ENCODE peak calls at places on chromosomes 4 and X, in ten cellular contexts. Q is IMR-90, W is GM10248, I is ovary, M is MCF 10A, R is pancreas, K is AG09309, X is dorsolateral prefrontal cortex, S is sigmoid colon, O is thyroid gland. G is an unnamed sample.

GRCh38 chr4:168688584-168688983 is 191.7 kb downstream of the PALLD start:
- DNase-seq in Q (no peak), W (no peak), I (no peak), M (no peak), R (no peak), K (no peak), X (no peak), S (no peak), O (no peak), G (no peak)

GRCh38 chr4:47840291-47840690 is 2.4 kb upstream of the CORIN start:
- DNase-seq in Q (no peak), W (no peak), I (no peak), M (no peak), R (no peak), K (no peak), X (no peak), S (no peak), O (no peak), G (no peak)

GRCh38 chr4:111466821-111467605 is 678.2 kb upstream of the FAM241A start:
- DNase-seq in Q (no peak), W (no peak), I (no peak), M (no peak), R (no peak), K (no peak), X (no peak), S (no peak), O (no peak), G (no peak)

GRCh38 chr4:82268050-82268825 is 105.6 kb downstream of the HNRNPD start:
- DNase-seq in Q (peak), W (peak), I (peak), M (peak), R (no peak), K (peak), X (peak), S (peak), O (peak), G (peak)

GRCh38 chr4:182547435-182547834 is 304.2 kb downstream of the TENM3 start:
- DNase-seq in Q (no peak), W (peak), I (no peak), M (no peak), R (no peak), K (no peak), X (no peak), S (no peak), O (no peak), G (no peak)

GRCh38 chr4:23966720-23967119 is 76.9 kb upstream of the PPARGC1A start:
- DNase-seq in Q (no peak), W (no peak), I (no peak), M (peak), R (no peak), K (no peak), X (no peak), S (no peak), O (peak), G (no peak)

GRCh38 chr4:102466298-102466697 is 34.9 kb upstream of the NFKB1 start:
- DNase-seq in Q (peak), W (no peak), I (no peak), M (no peak), R (no peak), K (no peak), X (no peak), S (no peak), O (no peak), G (no peak)

GRCh38 chr4:41365726-41366125 is 109.0 kb downstream of the UCHL1 start:
- DNase-seq in Q (no peak), W (no peak), I (no peak), M (no peak), R (no peak), K (no peak), X (peak), S (no peak), O (no peak), G (no peak)

GRCh38 chr4:16607241-16607640 is 291.2 kb downstream of the LDB2 start:
- DNase-seq in Q (no peak), W (no peak), I (no peak), M (no peak), R (no peak), K (no peak), X (no peak), S (no peak), O (no peak), G (no peak)

GRCh38 chrX:133697656-133698055 is 282.4 kb upstream of the GPC4 start:
- DNase-seq in Q (no peak), W (no peak), I (no peak), M (no peak), R (no peak), K (no peak), X (no peak), S (no peak), O (no peak), G (no peak)

GRCh38 chrX:21944136-21944615 is 3.7 kb downstream of the SMS start:
- DNase-seq in Q (no peak), W (no peak), I (no peak), M (peak), R (no peak), K (no peak), X (no peak), S (no peak), O (peak), G (no peak)

GRCh38 chrX:95626748-95627147 is 1057.9 kb upstream of the DIAPH2 start:
- DNase-seq in Q (no peak), W (no peak), I (no peak), M (no peak), R (no peak), K (no peak), X (no peak), S (no peak), O (no peak), G (no peak)

GRCh38 chrX:95884196-95884595 is 800.4 kb upstream of the DIAPH2 start:
- DNase-seq in Q (no peak), W (no peak), I (no peak), M (peak), R (no peak), K (no peak), X (no peak), S (no peak), O (no peak), G (no peak)

GRCh38 chrX:96183843-96184242 is 500.8 kb upstream of the DIAPH2 start:
- DNase-seq in Q (peak), W (no peak), I (no peak), M (peak), R (no peak), K (no peak), X (no peak), S (no peak), O (no peak), G (no peak)

GRCh38 chr4:30719363-30720020 is 677 bp upstream of the PCDH7 start:
- DNase-seq in Q (peak), W (peak), I (peak), M (peak), R (peak), K (no peak), X (peak), S (peak), O (peak), G (peak)

GRCh38 chrX:49761481-49761880 is 65.7 kb upstream of the PAGE1 start:
- DNase-seq in Q (peak), W (peak), I (no peak), M (peak), R (no peak), K (no peak), X (no peak), S (no peak), O (no peak), G (peak)

GRCh38 chrX:48902135-48902534 is 4.4 kb downstream of the PQBP1 start:
- DNase-seq in Q (no peak), W (no peak), I (no peak), M (no peak), R (no peak), K (no peak), X (no peak), S (no peak), O (no peak), G (no peak)

GRCh38 chr4:9765091-9765490 is 16.3 kb upstream of the DRD5 start:
- DNase-seq in Q (peak), W (peak), I (no peak), M (peak), R (no peak), K (no peak), X (no peak), S (no peak), O (peak), G (peak)

GRCh38 chr4:140756292-140757219 is at the start of gene TBC1D9:
- DNase-seq in Q (peak), W (peak), I (peak), M (peak), R (peak), K (peak), X (peak), S (peak), O (peak), G (peak)

GRCh38 chrX:50579955-50580354 is 109.3 kb upstream of the DGKK start:
- DNase-seq in Q (peak), W (peak), I (no peak), M (peak), R (peak), K (peak), X (no peak), S (no peak), O (peak), G (peak)

GRCh38 chr4:187387709-187388108 is 607.9 kb upstream of the ZFP42 start:
- DNase-seq in Q (peak), W (no peak), I (no peak), M (no peak), R (peak), K (no peak), X (no peak), S (no peak), O (no peak), G (no peak)

GRCh38 chr4:122584517-122584916 is 36.3 kb downstream of the IL21 start:
- DNase-seq in Q (peak), W (peak), I (no peak), M (peak), R (no peak), K (peak), X (no peak), S (no peak), O (no peak), G (no peak)

GRCh38 chr4:174993916-174994315 is 75.8 kb downstream of the ADAM29 start:
- DNase-seq in Q (no peak), W (no peak), I (no peak), M (no peak), R (no peak), K (no peak), X (no peak), S (no peak), O (no peak), G (no peak)

GRCh38 chr4:2662598-2662997 is 93.5 kb downstream of the TNIP2 start:
- DNase-seq in Q (peak), W (no peak), I (no peak), M (peak), R (no peak), K (peak), X (no peak), S (no peak), O (no peak), G (no peak)

GRCh38 chr4:163673848-163674702 is 179.6 kb downstream of the TMA16 start:
- DNase-seq in Q (no peak), W (no peak), I (no peak), M (no peak), R (no peak), K (no peak), X (no peak), S (no peak), O (no peak), G (no peak)

GRCh38 chr4:141571368-141571767 is 65.0 kb upstream of the IL15 start:
- DNase-seq in Q (peak), W (no peak), I (no peak), M (peak), R (no peak), K (no peak), X (no peak), S (no peak), O (no peak), G (no peak)

GRCh38 chr4:6320663-6321062 is 51.0 kb downstream of the WFS1 start:
- DNase-seq in Q (no peak), W (no peak), I (no peak), M (no peak), R (no peak), K (no peak), X (no peak), S (no peak), O (no peak), G (no peak)

GRCh38 chr4:66842401-66842800 is 702.9 kb downstream of the CENPC start:
- DNase-seq in Q (no peak), W (no peak), I (no peak), M (no peak), R (no peak), K (no peak), X (no peak), S (no peak), O (no peak), G (no peak)

GRCh38 chr4:2058264-2059033 is 678 bp upstream of the NAT8L start:
- DNase-seq in Q (no peak), W (no peak), I (peak), M (no peak), R (no peak), K (no peak), X (peak), S (no peak), O (peak), G (no peak)

GRCh38 chr4:140851032-140851636 is 94.9 kb upstream of the TBC1D9 start:
- DNase-seq in Q (peak), W (peak), I (peak), M (peak), R (peak), K (no peak), X (no peak), S (no peak), O (peak), G (peak)

GRCh38 chr4:164700471-164700870 is 53.5 kb upstream of the SMIM31 start:
- DNase-seq in Q (no peak), W (peak), I (no peak), M (peak), R (no peak), K (no peak), X (no peak), S (no peak), O (no peak), G (peak)

GRCh38 chr4:89723096-89723495 is 113.9 kb downstream of the SNCA start:
- DNase-seq in Q (no peak), W (no peak), I (no peak), M (no peak), R (no peak), K (no peak), X (no peak), S (no peak), O (no peak), G (no peak)

GRCh38 chr4:55947912-55948725 is 626 bp upstream of the CEP135 start:
- DNase-seq in Q (peak), W (peak), I (no peak), M (peak), R (no peak), K (peak), X (no peak), S (no peak), O (no peak), G (peak)

GRCh38 chr4:13546374-13546854 is 2.1 kb upstream of the NKX3-2 start:
- DNase-seq in Q (no peak), W (no peak), I (no peak), M (no peak), R (no peak), K (no peak), X (no peak), S (no peak), O (no peak), G (no peak)

GRCh38 chr4:138329506-138330070 is 87.4 kb upstream of the SLC7A11 start:
- DNase-seq in Q (no peak), W (no peak), I (no peak), M (no peak), R (no peak), K (no peak), X (no peak), S (no peak), O (no peak), G (no peak)

GRCh38 chr4:125456075-125456474 is 141.3 kb downstream of the FAT4 start:
- DNase-seq in Q (no peak), W (no peak), I (no peak), M (no peak), R (no peak), K (no peak), X (no peak), S (no peak), O (no peak), G (no peak)
- TF ChIP-seq CTCF in Q (no peak), W (no peak), I (no peak), M (no peak), R (no peak), K (no peak), X (no peak), S (no peak), O (no peak), G (no peak)

GRCh38 chr4:154348657-154349056 is 142.9 kb downstream of the DCHS2 start:
- DNase-seq in Q (no peak), W (no peak), I (no peak), M (no peak), R (no peak), K (no peak), X (no peak), S (no peak), O (no peak), G (no peak)
- TF ChIP-seq CTCF in Q (no peak), W (no peak), I (no peak), M (no peak), R (no peak), K (peak), X (no peak), S (no peak), O (no peak), G (no peak)

GRCh38 chr4:99945718-99946345 is 586 bp downstream of the DNAJB14 start:
- DNase-seq in Q (peak), W (peak), I (no peak), M (peak), R (no peak), K (no peak), X (peak), S (peak), O (no peak), G (no peak)
- TF ChIP-seq CTCF in Q (no peak), W (no peak), I (no peak), M (no peak), R (no peak), K (no peak), X (no peak), S (no peak), O (no peak), G (no peak)

GRCh38 chr4:148058160-148058859 is 326.4 kb downstream of the ARHGAP10 start:
- DNase-seq in Q (no peak), W (no peak), I (no peak), M (no peak), R (no peak), K (no peak), X (no peak), S (no peak), O (no peak), G (no peak)

GRCh38 chr4:148055844-148056243 is 324.0 kb downstream of the ARHGAP10 start:
- DNase-seq in Q (no peak), W (no peak), I (no peak), M (no peak), R (no peak), K (no peak), X (no peak), S (no peak), O (no peak), G (no peak)

GRCh38 chr4:148057425-148058020 is 325.6 kb downstream of the ARHGAP10 start:
- DNase-seq in Q (no peak), W (no peak), I (no peak), M (no peak), R (no peak), K (no peak), X (no peak), S (no peak), O (no peak), G (no peak)

GRCh38 chr4:148054275-148054674 is 322.4 kb downstream of the ARHGAP10 start:
- DNase-seq in Q (no peak), W (no peak), I (no peak), M (peak), R (no peak), K (no peak), X (no peak), S (no peak), O (no peak), G (peak)

DNA sequence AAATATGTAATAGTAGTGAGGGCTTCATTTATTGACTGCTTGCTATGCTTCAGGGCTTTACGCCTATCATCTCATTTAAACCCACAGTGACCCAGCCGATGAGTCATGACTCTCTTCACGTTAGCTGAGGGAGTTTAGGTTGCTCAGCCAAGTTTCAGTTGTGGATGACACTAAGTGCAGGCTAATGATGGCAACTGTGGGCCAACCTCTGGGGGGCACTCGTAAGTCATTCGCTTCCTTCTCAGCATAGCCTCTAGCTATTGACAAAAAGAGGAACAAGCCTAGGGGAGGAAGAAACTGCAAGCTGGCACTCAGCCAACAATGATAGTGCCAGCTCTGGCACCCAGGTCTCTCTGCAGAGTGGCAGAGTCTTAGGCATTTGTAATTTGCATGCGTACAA is 325.0 kb downstream of the ARHGAP10 start:
- DNase-seq in Q (peak), W (peak), I (no peak), M (peak), R (peak), K (peak), X (no peak), S (no peak), O (peak), G (peak)
- TF ChIP-seq CTCF in Q (no peak), W (peak), I (no peak), M (no peak), R (no peak), K (no peak), X (peak), S (no peak), O (no peak), G (peak)